ENCODE peak calls at places on chromosomes 1 and 21, in seven cellular contexts. One of them, this sample, is unnamed.

GRCh38 chr1:81179239-81179638 is 621.5 kb upstream of the ADGRL2 start:
- DNase-seq in kidney epithelial cell: peak
- DNase-seq in CD8-positive, alpha-beta T cell: no peak
- DNase-seq in cerebellar cortex: no peak
- DNase-seq in neural crest cell: no peak
- DNase-seq in aorta: no peak
- DNase-seq in choroid plexus epithelial cell: peak
- DNase-seq in this sample: peak

GRCh38 chr1:161702250-161702649 is 4.8 kb upstream of the FCRLA start:
- DNase-seq in aorta: no peak
- DNase-seq in kidney epithelial cell: peak
- DNase-seq in CD8-positive, alpha-beta T cell: no peak
- DNase-seq in neural crest cell: no peak
- DNase-seq in cerebellar cortex: no peak
- DNase-seq in choroid plexus epithelial cell: no peak
- DNase-seq in this sample: no peak

GRCh38 chr1:244314921-244315544 is 136.7 kb downstream of the ADSS2 start:
- DNase-seq in aorta: no peak
- DNase-seq in kidney epithelial cell: no peak
- DNase-seq in cerebellar cortex: no peak
- DNase-seq in neural crest cell: no peak
- DNase-seq in choroid plexus epithelial cell: no peak
- DNase-seq in CD8-positive, alpha-beta T cell: no peak
- DNase-seq in this sample: no peak

GRCh38 chr1:151947140-151947539 is 37.8 kb upstream of the THEM4 start:
- DNase-seq in aorta: no peak
- DNase-seq in choroid plexus epithelial cell: no peak
- DNase-seq in kidney epithelial cell: no peak
- DNase-seq in neural crest cell: no peak
- DNase-seq in CD8-positive, alpha-beta T cell: no peak
- DNase-seq in cerebellar cortex: no peak
- DNase-seq in this sample: no peak

GRCh38 chr1:164361927-164362326 is 197.1 kb upstream of the PBX1 start:
- DNase-seq in neural crest cell: no peak
- DNase-seq in cerebellar cortex: no peak
- DNase-seq in CD8-positive, alpha-beta T cell: no peak
- DNase-seq in aorta: no peak
- DNase-seq in kidney epithelial cell: no peak
- DNase-seq in choroid plexus epithelial cell: no peak
- DNase-seq in this sample: no peak

GRCh38 chr1:200731654-200732332 is 6.9 kb upstream of the CAMSAP2 start:
- DNase-seq in CD8-positive, alpha-beta T cell: no peak
- DNase-seq in choroid plexus epithelial cell: no peak
- DNase-seq in aorta: no peak
- DNase-seq in cerebellar cortex: no peak
- DNase-seq in neural crest cell: no peak
- DNase-seq in kidney epithelial cell: no peak
- DNase-seq in this sample: no peak

GRCh38 chr1:230752407-230752806 is 5.2 kb downstream of the CAPN9 start:
- DNase-seq in cerebellar cortex: peak
- DNase-seq in aorta: no peak
- DNase-seq in kidney epithelial cell: no peak
- DNase-seq in CD8-positive, alpha-beta T cell: no peak
- DNase-seq in choroid plexus epithelial cell: no peak
- DNase-seq in neural crest cell: no peak
- DNase-seq in this sample: no peak

GRCh38 chr1:17653728-17654351 is 101.3 kb upstream of the ACTL8 start:
- DNase-seq in choroid plexus epithelial cell: peak
- DNase-seq in aorta: peak
- DNase-seq in neural crest cell: peak
- DNase-seq in cerebellar cortex: no peak
- DNase-seq in CD8-positive, alpha-beta T cell: no peak
- DNase-seq in kidney epithelial cell: no peak
- DNase-seq in this sample: peak

GRCh38 chr1:3459051-3459908 is 4.8 kb downstream of the ARHGEF16 start:
- DNase-seq in aorta: no peak
- DNase-seq in choroid plexus epithelial cell: no peak
- DNase-seq in cerebellar cortex: no peak
- DNase-seq in neural crest cell: no peak
- DNase-seq in kidney epithelial cell: no peak
- DNase-seq in CD8-positive, alpha-beta T cell: no peak
- DNase-seq in this sample: no peak

GRCh38 chr21:28337319-28337718 is 655.4 kb downstream of the LTN1 start:
- DNase-seq in cerebellar cortex: peak
- DNase-seq in CD8-positive, alpha-beta T cell: no peak
- DNase-seq in choroid plexus epithelial cell: peak
- DNase-seq in neural crest cell: no peak
- DNase-seq in kidney epithelial cell: no peak
- DNase-seq in aorta: no peak
- DNase-seq in this sample: peak

GRCh38 chr1:194331758-194332157 is 1145.3 kb upstream of the B3GALT2 start:
- DNase-seq in choroid plexus epithelial cell: no peak
- DNase-seq in CD8-positive, alpha-beta T cell: no peak
- DNase-seq in aorta: no peak
- DNase-seq in neural crest cell: no peak
- DNase-seq in kidney epithelial cell: no peak
- DNase-seq in cerebellar cortex: no peak
- DNase-seq in this sample: no peak

GRCh38 chr1:149903836-149904491 is 4.6 kb downstream of the BOLA1 start:
- DNase-seq in neural crest cell: no peak
- DNase-seq in CD8-positive, alpha-beta T cell: no peak
- DNase-seq in kidney epithelial cell: no peak
- DNase-seq in cerebellar cortex: no peak
- DNase-seq in aorta: no peak
- DNase-seq in choroid plexus epithelial cell: no peak
- DNase-seq in this sample: no peak

GRCh38 chr1:11738096-11738495 is 2.2 kb downstream of the AGTRAP start:
- DNase-seq in cerebellar cortex: no peak
- DNase-seq in choroid plexus epithelial cell: no peak
- DNase-seq in kidney epithelial cell: no peak
- DNase-seq in aorta: no peak
- DNase-seq in neural crest cell: no peak
- DNase-seq in CD8-positive, alpha-beta T cell: no peak
- DNase-seq in this sample: no peak

GRCh38 chr1:70790232-70790923 is 257.2 kb downstream of the PTGER3 start:
- DNase-seq in CD8-positive, alpha-beta T cell: no peak
- DNase-seq in kidney epithelial cell: no peak
- DNase-seq in aorta: no peak
- DNase-seq in choroid plexus epithelial cell: no peak
- DNase-seq in neural crest cell: no peak
- DNase-seq in cerebellar cortex: no peak
- DNase-seq in this sample: no peak

GRCh38 chr1:9281907-9282306 is 10.8 kb upstream of the SPSB1 start:
- DNase-seq in neural crest cell: no peak
- DNase-seq in choroid plexus epithelial cell: no peak
- DNase-seq in cerebellar cortex: no peak
- DNase-seq in aorta: peak
- DNase-seq in CD8-positive, alpha-beta T cell: no peak
- DNase-seq in kidney epithelial cell: no peak
- DNase-seq in this sample: no peak

GRCh38 chr1:58823481-58824010 is 39.7 kb upstream of the JUN start:
- DNase-seq in kidney epithelial cell: peak
- DNase-seq in aorta: no peak
- DNase-seq in choroid plexus epithelial cell: peak
- DNase-seq in cerebellar cortex: no peak
- DNase-seq in CD8-positive, alpha-beta T cell: no peak
- DNase-seq in neural crest cell: no peak
- DNase-seq in this sample: no peak

GRCh38 chr1:85504417-85504816 is 39.5 kb upstream of the DDAH1 start:
- DNase-seq in aorta: no peak
- DNase-seq in CD8-positive, alpha-beta T cell: no peak
- DNase-seq in cerebellar cortex: no peak
- DNase-seq in choroid plexus epithelial cell: no peak
- DNase-seq in kidney epithelial cell: no peak
- DNase-seq in neural crest cell: no peak
- DNase-seq in this sample: no peak

GRCh38 chr1:76901158-76901767 is 34.0 kb downstream of the ST6GALNAC5 start:
- DNase-seq in neural crest cell: peak
- DNase-seq in choroid plexus epithelial cell: peak
- DNase-seq in cerebellar cortex: peak
- DNase-seq in kidney epithelial cell: peak
- DNase-seq in CD8-positive, alpha-beta T cell: no peak
- DNase-seq in aorta: no peak
- DNase-seq in this sample: peak

GRCh38 chr1:206963119-206963712 is 7.0 kb downstream of the FCAMR start:
- DNase-seq in CD8-positive, alpha-beta T cell: no peak
- DNase-seq in aorta: no peak
- DNase-seq in kidney epithelial cell: no peak
- DNase-seq in neural crest cell: no peak
- DNase-seq in cerebellar cortex: no peak
- DNase-seq in choroid plexus epithelial cell: peak
- DNase-seq in this sample: no peak

GRCh38 chr21:45366931-45367401 is 38.0 kb upstream of the COL18A1 start:
- DNase-seq in cerebellar cortex: no peak
- DNase-seq in kidney epithelial cell: no peak
- DNase-seq in aorta: peak
- DNase-seq in choroid plexus epithelial cell: peak
- DNase-seq in neural crest cell: no peak
- DNase-seq in CD8-positive, alpha-beta T cell: no peak
- DNase-seq in this sample: no peak

GRCh38 chr1:189499736-189500135 is 977.9 kb downstream of the BRINP3 start:
- DNase-seq in neural crest cell: no peak
- DNase-seq in cerebellar cortex: no peak
- DNase-seq in kidney epithelial cell: no peak
- DNase-seq in aorta: no peak
- DNase-seq in choroid plexus epithelial cell: peak
- DNase-seq in CD8-positive, alpha-beta T cell: no peak
- DNase-seq in this sample: no peak

GRCh38 chr1:1322418-1322817 is 2.0 kb downstream of the INTS11 start:
- DNase-seq in cerebellar cortex: no peak
- DNase-seq in CD8-positive, alpha-beta T cell: no peak
- DNase-seq in aorta: no peak
- DNase-seq in choroid plexus epithelial cell: no peak
- DNase-seq in kidney epithelial cell: no peak
- DNase-seq in neural crest cell: no peak
- DNase-seq in this sample: no peak

GRCh38 chr1:28737245-28738137 is 751 bp downstream of the YTHDF2 start:
- DNase-seq in aorta: peak
- DNase-seq in kidney epithelial cell: no peak
- DNase-seq in cerebellar cortex: peak
- DNase-seq in CD8-positive, alpha-beta T cell: peak
- DNase-seq in choroid plexus epithelial cell: peak
- DNase-seq in neural crest cell: peak
- DNase-seq in this sample: peak

GRCh38 chr1:160800645-160801408 is 4.9 kb downstream of the LY9 start:
- DNase-seq in neural crest cell: no peak
- DNase-seq in aorta: no peak
- DNase-seq in kidney epithelial cell: no peak
- DNase-seq in CD8-positive, alpha-beta T cell: no peak
- DNase-seq in choroid plexus epithelial cell: no peak
- DNase-seq in cerebellar cortex: no peak
- DNase-seq in this sample: no peak

GRCh38 chr1:155079487-155080249 is 1.0 kb downstream of the EFNA3 start:
- DNase-seq in aorta: peak
- DNase-seq in kidney epithelial cell: no peak
- DNase-seq in cerebellar cortex: no peak
- DNase-seq in neural crest cell: no peak
- DNase-seq in choroid plexus epithelial cell: no peak
- DNase-seq in CD8-positive, alpha-beta T cell: no peak
- DNase-seq in this sample: no peak

GRCh38 chr1:206684478-206685255 is at the start of gene MAPKAPK2:
- DNase-seq in cerebellar cortex: peak
- DNase-seq in aorta: peak
- DNase-seq in kidney epithelial cell: no peak
- DNase-seq in choroid plexus epithelial cell: peak
- DNase-seq in neural crest cell: peak
- DNase-seq in CD8-positive, alpha-beta T cell: peak
- DNase-seq in this sample: peak

GRCh38 chr1:81920245-81920740 is 119.6 kb downstream of the ADGRL2 start:
- DNase-seq in kidney epithelial cell: peak
- DNase-seq in neural crest cell: peak
- DNase-seq in choroid plexus epithelial cell: peak
- DNase-seq in aorta: peak
- DNase-seq in CD8-positive, alpha-beta T cell: no peak
- DNase-seq in cerebellar cortex: no peak
- DNase-seq in this sample: no peak

GRCh38 chr1:214997685-214998084 is 84.9 kb upstream of the KCNK2 start:
- DNase-seq in choroid plexus epithelial cell: no peak
- DNase-seq in kidney epithelial cell: no peak
- DNase-seq in aorta: no peak
- DNase-seq in cerebellar cortex: no peak
- DNase-seq in neural crest cell: no peak
- DNase-seq in CD8-positive, alpha-beta T cell: no peak
- DNase-seq in this sample: no peak

GRCh38 chr1:22639286-22639685 is 2.9 kb downstream of the C1QA start:
- DNase-seq in kidney epithelial cell: no peak
- DNase-seq in choroid plexus epithelial cell: peak
- DNase-seq in aorta: no peak
- DNase-seq in cerebellar cortex: no peak
- DNase-seq in neural crest cell: no peak
- DNase-seq in CD8-positive, alpha-beta T cell: no peak
- DNase-seq in this sample: no peak

GRCh38 chr1:61828814-61829213 is 86.5 kb downstream of the PATJ start:
- DNase-seq in kidney epithelial cell: no peak
- DNase-seq in neural crest cell: no peak
- DNase-seq in cerebellar cortex: no peak
- DNase-seq in CD8-positive, alpha-beta T cell: no peak
- DNase-seq in aorta: no peak
- DNase-seq in choroid plexus epithelial cell: no peak
- DNase-seq in this sample: no peak

GRCh38 chr1:46289976-46290375 is 13.4 kb downstream of the LRRC41 start:
- DNase-seq in aorta: no peak
- DNase-seq in choroid plexus epithelial cell: no peak
- DNase-seq in CD8-positive, alpha-beta T cell: no peak
- DNase-seq in cerebellar cortex: peak
- DNase-seq in kidney epithelial cell: no peak
- DNase-seq in neural crest cell: no peak
- DNase-seq in this sample: no peak

GRCh38 chr1:230820568-230820967 is 47.8 kb downstream of the C1orf198 start:
- DNase-seq in aorta: no peak
- DNase-seq in cerebellar cortex: no peak
- DNase-seq in CD8-positive, alpha-beta T cell: no peak
- DNase-seq in choroid plexus epithelial cell: no peak
- DNase-seq in kidney epithelial cell: no peak
- DNase-seq in neural crest cell: no peak
- DNase-seq in this sample: no peak

GRCh38 chr1:15433471-15433870 is 4.8 kb upstream of the CTRC start:
- DNase-seq in aorta: no peak
- DNase-seq in choroid plexus epithelial cell: no peak
- DNase-seq in cerebellar cortex: no peak
- DNase-seq in CD8-positive, alpha-beta T cell: no peak
- DNase-seq in neural crest cell: no peak
- DNase-seq in kidney epithelial cell: no peak
- DNase-seq in this sample: no peak

This sample was measured in erythroblast.